ENCODE peak calls at places on chromosomes 2 and 18, in seven cellular contexts. One of them, this sample, is unnamed.
A peak's percentile ranks its signal among the peaks of the same experiment; 100 is the strongest.

GRCh38 chr18:69102959-69103358 is 297.7 kb upstream of the DOK6 start:
- DNase-seq in small intestine: no peak
- DNase-seq in stomach: no peak
- DNase-seq in tibial artery: no peak
- DNase-seq in mesendoderm: no peak
- DNase-seq in BJ: peak; percentile 6
- DNase-seq in left ventricle myocardium inferior: no peak
- DNase-seq in this sample: no peak

GRCh38 chr18:37963837-37964236 is 398.2 kb upstream of the CELF4 start:
- DNase-seq in mesendoderm: no peak
- DNase-seq in BJ: no peak
- DNase-seq in tibial artery: no peak
- DNase-seq in left ventricle myocardium inferior: no peak
- DNase-seq in stomach: no peak
- DNase-seq in small intestine: no peak
- DNase-seq in this sample: no peak

GRCh38 chr2:202116686-202117085 is 43.6 kb downstream of the KIAA2012 start:
- DNase-seq in small intestine: no peak
- DNase-seq in left ventricle myocardium inferior: no peak
- DNase-seq in BJ: no peak
- DNase-seq in tibial artery: no peak
- DNase-seq in mesendoderm: no peak
- DNase-seq in stomach: no peak
- DNase-seq in this sample: no peak

GRCh38 chr2:199309973-199310372 is 147.8 kb downstream of the SATB2 start:
- DNase-seq in mesendoderm: no peak
- DNase-seq in tibial artery: no peak
- DNase-seq in stomach: no peak
- DNase-seq in left ventricle myocardium inferior: no peak
- DNase-seq in BJ: no peak
- DNase-seq in small intestine: no peak
- DNase-seq in this sample: no peak

GRCh38 chr2:236305964-236306605 is 41.9 kb upstream of the ASB18 start:
- DNase-seq in BJ: no peak
- DNase-seq in small intestine: no peak
- DNase-seq in mesendoderm: no peak
- DNase-seq in stomach: no peak
- DNase-seq in tibial artery: no peak
- DNase-seq in left ventricle myocardium inferior: no peak
- DNase-seq in this sample: no peak

GRCh38 chr2:84971799-84972790 is 1.1 kb downstream of the KCMF1 start:
- DNase-seq in left ventricle myocardium inferior: peak; percentile 52
- DNase-seq in mesendoderm: peak; percentile 59
- DNase-seq in BJ: no peak
- DNase-seq in tibial artery: peak; percentile 71
- DNase-seq in stomach: peak; percentile 57
- DNase-seq in small intestine: peak; percentile 53
- DNase-seq in this sample: no peak

GRCh38 chr2:62672601-62673000 is 32.9 kb upstream of the EHBP1 start:
- DNase-seq in mesendoderm: peak; percentile 98
- DNase-seq in BJ: no peak
- DNase-seq in left ventricle myocardium inferior: no peak
- DNase-seq in small intestine: no peak
- DNase-seq in tibial artery: no peak
- DNase-seq in stomach: no peak
- DNase-seq in this sample: peak; percentile 42

GRCh38 chr2:157822993-157823392 is 53.1 kb downstream of the ACVR1 start:
- DNase-seq in tibial artery: no peak
- DNase-seq in mesendoderm: no peak
- DNase-seq in left ventricle myocardium inferior: no peak
- DNase-seq in stomach: no peak
- DNase-seq in BJ: no peak
- DNase-seq in small intestine: no peak
- DNase-seq in this sample: no peak

GRCh38 chr2:240519396-240520142 is 38.2 kb downstream of the ANKMY1 start:
- DNase-seq in stomach: no peak
- DNase-seq in BJ: no peak
- DNase-seq in tibial artery: no peak
- DNase-seq in left ventricle myocardium inferior: no peak
- DNase-seq in small intestine: no peak
- DNase-seq in mesendoderm: no peak
- DNase-seq in this sample: no peak

GRCh38 chr2:149055751-149056150 is 17.3 kb downstream of the LYPD6B start:
- DNase-seq in stomach: no peak
- DNase-seq in left ventricle myocardium inferior: no peak
- DNase-seq in mesendoderm: no peak
- DNase-seq in tibial artery: no peak
- DNase-seq in small intestine: no peak
- DNase-seq in BJ: no peak
- DNase-seq in this sample: no peak

GRCh38 chr2:71787476-71788185 is 334.3 kb downstream of the DYSF start:
- DNase-seq in BJ: no peak
- DNase-seq in left ventricle myocardium inferior: no peak
- DNase-seq in mesendoderm: peak; percentile 62
- DNase-seq in tibial artery: peak; percentile 54
- DNase-seq in stomach: no peak
- DNase-seq in small intestine: no peak
- DNase-seq in this sample: no peak

DNA sequence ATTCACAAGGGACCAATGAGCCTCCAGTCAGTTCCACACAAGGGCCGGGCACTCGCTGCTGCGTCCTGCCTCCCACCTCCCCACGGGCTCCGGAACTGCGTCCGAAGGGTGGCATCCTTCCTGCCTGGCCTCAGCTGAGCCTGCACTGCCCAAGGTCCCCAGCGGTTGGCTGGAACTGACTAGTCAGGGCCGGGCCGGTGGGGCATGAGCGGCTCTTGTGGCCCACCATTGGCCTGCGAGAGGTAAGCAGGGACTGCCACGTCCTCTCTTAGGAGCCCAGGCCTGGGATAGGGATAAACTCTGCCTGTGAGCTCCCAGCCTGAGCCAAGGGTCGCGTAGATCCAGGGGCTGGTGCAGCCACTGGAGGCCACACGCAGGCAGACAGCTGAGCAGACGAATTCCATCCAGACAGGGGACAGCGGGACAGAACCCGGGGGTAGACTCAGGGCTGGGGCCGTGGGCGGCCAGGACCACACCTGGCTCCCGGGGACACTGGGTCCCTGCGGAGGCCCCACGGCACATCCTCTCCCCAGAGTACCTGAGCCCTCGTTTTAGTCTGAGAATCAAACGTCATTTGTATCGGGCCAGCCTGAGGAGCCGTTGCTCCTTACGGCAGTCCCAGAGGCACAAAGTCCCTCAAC is 148.4 kb downstream of the ZNF516 start:
- DNase-seq in left ventricle myocardium inferior: no peak
- DNase-seq in small intestine: no peak
- DNase-seq in BJ: no peak
- DNase-seq in stomach: no peak
- DNase-seq in mesendoderm: no peak
- DNase-seq in tibial artery: no peak
- DNase-seq in this sample: no peak
- H3K4me3 ChIP-seq in left ventricle myocardium inferior: no peak overlapping the region
- H3K4me3 ChIP-seq in small intestine: no peak overlapping the region
- H3K4me3 ChIP-seq in BJ: no peak overlapping the region
- H3K4me3 ChIP-seq in stomach: no peak overlapping the region
- H3K4me3 ChIP-seq in mesendoderm: no peak overlapping the region
- H3K4me3 ChIP-seq in tibial artery: no peak overlapping the region
- H3K4me3 ChIP-seq in this sample: no peak overlapping the region

GRCh38 chr18:63402246-63403164 is 19.8 kb downstream of the VPS4B start:
- DNase-seq in tibial artery: no peak
- DNase-seq in small intestine: peak; percentile 25
- DNase-seq in mesendoderm: no peak
- DNase-seq in BJ: no peak
- DNase-seq in stomach: no peak
- DNase-seq in left ventricle myocardium inferior: no peak
- DNase-seq in this sample: no peak
- H3K36me3 ChIP-seq in tibial artery: peaks cover 73% of the 10 kb centered on the region
- H3K36me3 ChIP-seq in small intestine: peaks cover 13% of the 10 kb centered on the region
- H3K36me3 ChIP-seq in mesendoderm: peaks cover 1% of the 10 kb centered on the region
- H3K36me3 ChIP-seq in BJ: peaks cover 6% of the 10 kb centered on the region
- H3K36me3 ChIP-seq in stomach: peaks cover 99% of the 10 kb centered on the region
- H3K36me3 ChIP-seq in left ventricle myocardium inferior: peaks cover 81% of the 10 kb centered on the region
- H3K36me3 ChIP-seq in this sample: no peaks in the 10 kb centered on the region

DNA sequence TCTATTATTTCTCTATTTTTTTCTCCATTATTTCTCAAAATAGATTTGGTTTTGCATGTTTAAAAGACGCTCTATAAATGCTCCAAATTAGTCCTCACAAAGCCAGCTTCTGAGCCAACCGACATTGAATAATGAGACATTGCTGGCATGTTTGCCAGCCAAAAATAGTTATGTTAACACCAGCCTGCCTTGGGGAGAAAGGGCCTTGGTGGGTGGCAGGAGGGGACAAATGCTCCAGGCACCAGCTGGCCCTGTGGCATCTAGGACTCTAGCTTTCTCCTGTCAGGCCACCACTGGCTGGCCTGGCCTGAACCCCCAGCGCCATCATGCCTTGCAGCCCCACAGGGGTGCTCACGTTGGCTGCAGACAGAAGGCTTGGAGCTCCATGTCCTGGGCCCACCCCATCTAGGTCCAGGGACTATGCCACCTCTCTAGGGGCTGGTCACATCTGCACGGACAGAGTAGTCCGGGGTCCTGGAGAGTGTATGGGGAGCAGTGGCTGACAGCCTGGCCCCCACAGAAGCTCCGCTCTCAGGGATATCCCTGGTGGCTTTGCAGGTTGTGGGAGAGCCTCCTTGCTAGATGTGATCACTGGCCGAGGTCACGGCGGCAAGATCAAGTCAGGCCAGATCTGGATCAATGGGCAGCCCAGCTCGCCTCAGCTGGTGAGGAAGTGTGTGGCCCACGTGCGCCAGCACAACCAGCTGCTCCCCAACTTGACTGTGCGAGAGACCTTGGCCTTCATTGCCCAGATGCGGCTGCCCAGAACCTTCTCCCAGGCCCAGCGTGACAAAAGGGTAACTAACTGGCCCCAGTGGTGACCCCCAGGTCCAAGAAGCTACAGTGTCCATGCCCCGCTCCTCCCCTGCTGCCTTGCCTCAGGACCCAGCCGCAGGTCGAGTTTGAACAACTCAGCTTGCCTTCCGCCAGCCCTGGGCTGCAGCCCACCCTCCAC is 12.5 kb downstream of the ABCG8 start:
- DNase-seq in left ventricle myocardium inferior: no peak
- DNase-seq in tibial artery: no peak
- DNase-seq in small intestine: no peak
- DNase-seq in BJ: no peak
- DNase-seq in mesendoderm: no peak
- DNase-seq in stomach: no peak
- DNase-seq in this sample: no peak
- H3K4me3 ChIP-seq in left ventricle myocardium inferior: no peak overlapping the region
- H3K4me3 ChIP-seq in tibial artery: no peak overlapping the region
- H3K4me3 ChIP-seq in small intestine: no peak overlapping the region
- H3K4me3 ChIP-seq in BJ: no peak overlapping the region
- H3K4me3 ChIP-seq in mesendoderm: no peak overlapping the region
- H3K4me3 ChIP-seq in stomach: no peak overlapping the region
- H3K4me3 ChIP-seq in this sample: no peak overlapping the region

DNA sequence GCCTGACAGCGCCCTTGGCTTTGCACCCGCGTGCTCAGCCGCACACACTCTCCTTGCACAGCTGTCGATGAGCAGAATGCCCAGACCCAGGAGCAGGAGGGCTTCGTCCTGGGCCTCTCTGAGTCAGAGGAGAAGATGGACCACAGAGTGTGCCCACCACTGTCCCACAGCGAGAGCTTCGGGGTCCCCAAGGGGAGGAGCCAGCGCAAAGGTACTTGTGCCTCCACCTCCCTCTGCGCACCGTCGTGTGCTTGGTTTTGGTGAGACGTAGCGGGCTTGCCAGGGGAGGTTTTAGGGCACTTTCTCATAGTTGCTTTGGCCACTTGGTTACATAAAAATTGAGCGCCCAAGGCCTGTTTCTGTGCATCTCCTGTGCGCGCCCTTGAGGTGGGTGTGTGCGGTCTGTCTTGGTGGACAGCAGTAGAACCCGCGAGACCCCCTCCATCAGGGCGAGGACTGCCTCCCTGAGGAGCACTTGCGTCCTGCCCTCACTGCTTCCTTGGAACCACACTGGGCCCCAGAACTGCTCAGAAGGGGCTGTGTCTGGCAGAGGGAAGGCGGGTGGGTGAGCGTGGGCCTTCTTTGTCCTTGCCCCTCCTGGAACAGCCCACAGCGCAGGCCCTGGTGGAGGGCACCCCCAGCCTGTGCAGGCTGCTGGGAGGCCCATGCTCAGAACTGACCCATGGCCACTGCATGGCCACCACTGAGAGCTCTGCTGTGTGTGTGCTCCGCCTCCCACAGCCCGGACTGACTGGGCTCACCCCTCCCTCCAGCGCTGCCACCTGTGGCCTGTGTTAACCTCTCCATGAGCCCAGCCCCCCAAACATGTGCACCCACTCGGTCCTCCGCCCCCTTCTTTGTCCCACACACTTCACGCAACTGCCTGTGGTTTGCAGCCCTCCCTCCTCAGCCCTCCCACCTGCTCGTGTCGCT is 95.9 kb downstream of the DGKD start:
- DNase-seq in mesendoderm: no peak
- DNase-seq in small intestine: no peak
- DNase-seq in stomach: no peak
- DNase-seq in left ventricle myocardium inferior: no peak
- DNase-seq in BJ: no peak
- DNase-seq in tibial artery: peak; percentile 61
- DNase-seq in this sample: no peak
- H3K36me3 ChIP-seq in mesendoderm: peaks cover 2% of the 10 kb centered on the region
- H3K36me3 ChIP-seq in small intestine: peaks cover 21% of the 10 kb centered on the region
- H3K36me3 ChIP-seq in stomach: peaks cover 100% of the 10 kb centered on the region
- H3K36me3 ChIP-seq in left ventricle myocardium inferior: peaks cover 97% of the 10 kb centered on the region
- H3K36me3 ChIP-seq in BJ: peaks cover 13% of the 10 kb centered on the region
- H3K36me3 ChIP-seq in tibial artery: peaks cover 100% of the 10 kb centered on the region
- H3K36me3 ChIP-seq in this sample: peaks cover 2% of the 10 kb centered on the region

GRCh38 chr2:241560883-241561474 is 2.4 kb downstream of the BOK start:
- DNase-seq in stomach: peak; percentile 70
- DNase-seq in small intestine: no peak
- DNase-seq in mesendoderm: no peak
- DNase-seq in left ventricle myocardium inferior: no peak
- DNase-seq in BJ: no peak
- DNase-seq in tibial artery: peak; percentile 68
- DNase-seq in this sample: no peak
- H3K4me3 ChIP-seq in stomach: peak overlapping the region; percentile 80
- H3K4me3 ChIP-seq in small intestine: no peak overlapping the region
- H3K4me3 ChIP-seq in mesendoderm: no peak overlapping the region
- H3K4me3 ChIP-seq in left ventricle myocardium inferior: peak overlapping the region; percentile 75
- H3K4me3 ChIP-seq in BJ: peak overlapping the region; percentile 64
- H3K4me3 ChIP-seq in tibial artery: no peak overlapping the region
- H3K4me3 ChIP-seq in this sample: no peak overlapping the region

GRCh38 chr2:226837787-226838603 is 2.1 kb downstream of the RHBDD1 start:
- DNase-seq in small intestine: peak; percentile 1
- DNase-seq in left ventricle myocardium inferior: no peak
- DNase-seq in tibial artery: no peak
- DNase-seq in stomach: no peak
- DNase-seq in mesendoderm: no peak
- DNase-seq in BJ: no peak
- DNase-seq in this sample: no peak
- H3K36me3 ChIP-seq in small intestine: no peaks in the 10 kb centered on the region
- H3K36me3 ChIP-seq in left ventricle myocardium inferior: no peaks in the 10 kb centered on the region
- H3K36me3 ChIP-seq in tibial artery: no peaks in the 10 kb centered on the region
- H3K36me3 ChIP-seq in stomach: no peaks in the 10 kb centered on the region
- H3K36me3 ChIP-seq in mesendoderm: no peaks in the 10 kb centered on the region
- H3K36me3 ChIP-seq in BJ: no peaks in the 10 kb centered on the region
- H3K36me3 ChIP-seq in this sample: no peaks in the 10 kb centered on the region